ENCODE peak calls at places on chromosomes 2 and 18, in eight cellular contexts. M is heart right ventricle; D is tibial artery; T is CD4-positive, alpha-beta memory T cell; F is MM.1S; N is SK-N-SH; R is left lung; U is K562. K is an unnamed sample.

GRCh38 chr2:63977904-63978303 is 41.3 kb downstream of the VPS54 start:
- DNase-seq in T (peak), R (no peak), M (no peak), N (no peak), U (no peak), F (peak), D (no peak), K (no peak)

GRCh38 chr18:22594155-22594690 is 176.5 kb upstream of the CTAGE1 start:
- DNase-seq in F (no peak), M (no peak), U (no peak), N (no peak), D (no peak), T (no peak), R (no peak), K (no peak)

GRCh38 chr2:207540431-207540830 is 10.7 kb downstream of the CREB1 start:
- DNase-seq in R (no peak), D (no peak), T (no peak), N (no peak), U (no peak), F (no peak), M (no peak), K (no peak)

GRCh38 chr2:16774980-16775963 is 109.6 kb upstream of the CYRIA start:
- DNase-seq in U (peak), F (no peak), M (no peak), T (no peak), R (no peak), D (no peak), N (peak), K (no peak)

GRCh38 chr2:118387509-118387908 is 299.2 kb downstream of the INSIG2 start:
- DNase-seq in T (no peak), M (no peak), U (no peak), N (no peak), D (no peak), R (no peak), F (no peak), K (no peak)

GRCh38 chr2:196537311-196537710 is 102.2 kb upstream of the CCDC150 start:
- DNase-seq in F (no peak), U (no peak), N (no peak), R (no peak), T (no peak), M (no peak), D (no peak), K (no peak)

GRCh38 chr2:143574069-143574468 is 444.9 kb downstream of the ARHGAP15 start:
- DNase-seq in M (no peak), F (no peak), T (no peak), D (no peak), N (no peak), U (no peak), R (no peak), K (no peak)

GRCh38 chr2:230319211-230319862 is 7.7 kb upstream of the SP140L start:
- DNase-seq in D (no peak), R (no peak), T (peak), U (no peak), M (no peak), N (no peak), F (peak), K (peak)

GRCh38 chr2:213544940-213545339 is 260.7 kb downstream of the SPAG16 start:
- DNase-seq in T (no peak), U (no peak), D (no peak), M (no peak), N (no peak), F (no peak), R (no peak), K (no peak)

GRCh38 chr2:61538920-61539559 is 884 bp upstream of the XPO1 start:
- DNase-seq in T (peak), D (peak), R (no peak), U (no peak), N (peak), F (peak), M (no peak), K (peak)

GRCh38 chr2:150977296-150977695 is 284.4 kb downstream of the RBM43 start:
- DNase-seq in R (peak), T (no peak), F (no peak), M (no peak), D (no peak), N (no peak), U (no peak), K (no peak)

GRCh38 chr2:25365241-25365640 is 23.5 kb upstream of the DNMT3A start:
- DNase-seq in F (no peak), D (no peak), U (no peak), T (no peak), M (no peak), R (no peak), N (no peak), K (no peak)

GRCh38 chr2:179898873-179899272 is 37.5 kb upstream of the ZNF385B start:
- DNase-seq in N (peak), U (peak), R (no peak), F (peak), T (no peak), D (no peak), M (no peak), K (no peak)

GRCh38 chr2:73177645-73178255 is 24.6 kb upstream of the NOTO start:
- DNase-seq in N (peak), U (no peak), D (no peak), M (no peak), R (no peak), F (no peak), T (no peak), K (no peak)

GRCh38 chr2:10877691-10878111 is 34.0 kb upstream of the KCNF1 start:
- DNase-seq in T (no peak), F (no peak), U (no peak), R (no peak), N (no peak), D (no peak), M (no peak), K (no peak)

GRCh38 chr2:217070043-217070430 is 210.2 kb upstream of the TNP1 start:
- DNase-seq in N (no peak), U (no peak), D (no peak), T (no peak), F (no peak), M (no peak), R (no peak), K (no peak)

GRCh38 chr2:176356251-176356650 is 87.0 kb downstream of the MTX2 start:
- DNase-seq in N (no peak), T (no peak), U (no peak), F (no peak), M (no peak), R (no peak), D (no peak), K (no peak)

GRCh38 chr2:240573516-240574385 is 5.5 kb downstream of the RNPEPL1 start:
- DNase-seq in M (peak), U (no peak), N (peak), R (no peak), F (no peak), T (no peak), D (no peak), K (no peak)

GRCh38 chr2:48755473-48755872 is at the start of gene LHCGR:
- DNase-seq in R (no peak), M (peak), F (no peak), T (no peak), N (peak), D (no peak), U (no peak), K (no peak)

GRCh38 chr2:168849610-168850009 is 40.6 kb downstream of the SPC25 start:
- DNase-seq in T (no peak), F (peak), D (no peak), N (peak), M (no peak), U (peak), R (no peak), K (no peak)

GRCh38 chr2:105396254-105397024 is 2.4 kb downstream of the FHL2 start:
- DNase-seq in N (no peak), D (peak), T (no peak), R (no peak), F (no peak), U (peak), M (no peak), K (no peak)
- H3K27ac ChIP-seq in N (peak), D (no peak), T (no peak), R (no peak), F (no peak), U (peak), M (peak), K (no peak)

DNA sequence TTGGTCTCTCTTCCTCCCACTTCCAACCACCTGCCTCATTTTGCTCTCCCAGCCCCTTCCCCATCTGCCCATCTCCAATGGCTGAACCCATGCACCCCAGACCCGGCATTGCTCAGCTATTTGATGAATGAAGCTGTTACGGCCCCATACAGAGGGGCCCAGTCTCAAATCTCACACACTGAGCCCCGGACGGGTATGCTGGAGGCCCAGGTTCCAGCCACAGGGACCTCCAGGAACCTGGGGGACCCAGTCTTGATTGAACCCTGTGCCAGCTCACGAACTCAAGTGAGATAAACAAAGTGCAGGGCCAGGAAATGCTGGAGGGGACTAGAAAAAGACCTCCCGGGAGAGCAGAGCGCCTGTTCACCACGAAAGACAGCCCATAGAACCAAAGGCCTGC is 63.4 kb upstream of the TEX51 start:
- DNase-seq in U (no peak), D (no peak), N (no peak), F (no peak), M (no peak), R (no peak), T (no peak), K (no peak)
- H3K4me3 ChIP-seq in U (no peak), D (no peak), N (no peak), F (no peak), M (no peak), R (no peak), T (no peak), K (no peak)

GRCh38 chr2:32788106-32788505 is 158.6 kb upstream of the LTBP1 start:
- DNase-seq in U (no peak), D (no peak), R (no peak), M (no peak), N (no peak), T (no peak), F (no peak), K (no peak)

GRCh38 chr2:32787207-32787606 is 159.4 kb downstream of the TTC27 start:
- DNase-seq in N (no peak), R (no peak), F (no peak), D (no peak), U (no peak), T (no peak), M (no peak), K (no peak)

DNA sequence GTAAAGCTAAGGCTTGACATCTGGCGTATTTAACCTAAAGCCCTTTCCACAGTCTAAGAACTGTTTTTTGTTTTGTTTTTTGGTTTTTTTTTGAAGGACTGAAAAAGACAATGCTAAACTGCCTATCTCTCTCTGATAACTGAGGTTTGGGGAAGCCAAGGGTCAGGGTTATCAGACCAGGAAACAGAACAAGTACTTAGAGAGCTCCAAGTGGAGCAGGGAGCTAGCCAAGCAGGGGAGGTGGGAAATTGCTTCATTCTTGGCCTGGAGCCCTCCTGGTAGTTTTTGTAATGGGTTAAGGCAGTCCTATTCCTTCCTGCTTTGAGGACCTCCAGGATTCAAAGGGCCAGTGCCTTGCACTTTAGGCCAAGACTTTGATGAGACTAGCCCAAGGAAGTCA is 154.3 kb upstream of the LTBP1 start:
- DNase-seq in T (no peak), F (no peak), M (peak), D (no peak), R (no peak), U (no peak), N (no peak), K (no peak)
- H3K27ac ChIP-seq in T (no peak), F (no peak), M (peak), D (no peak), R (no peak), U (no peak), N (no peak), K (no peak)

GRCh38 chr2:191844706-191845105 is 2.2 kb downstream of the CAVIN2 start:
- DNase-seq in N (no peak), U (no peak), M (no peak), F (no peak), D (no peak), T (no peak), R (no peak), K (no peak)

GRCh38 chr2:191847764-191848163 is 876 bp upstream of the CAVIN2 start:
- DNase-seq in T (no peak), D (no peak), U (no peak), M (no peak), R (no peak), F (no peak), N (no peak), K (no peak)

GRCh38 chr2:191845876-191846786 is 757 bp downstream of the CAVIN2 start:
- DNase-seq in F (no peak), R (peak), M (peak), T (no peak), N (no peak), U (no peak), D (no peak), K (no peak)

GRCh38 chr2:191846787-191847620 is at the start of gene CAVIN2:
- DNase-seq in R (peak), U (peak), N (no peak), F (no peak), T (no peak), M (peak), D (peak), K (no peak)

GRCh38 chr2:191845248-191845715 is 1.6 kb downstream of the CAVIN2 start:
- DNase-seq in N (no peak), F (no peak), T (no peak), U (peak), M (peak), D (no peak), R (no peak), K (no peak)
- H3K4me3 ChIP-seq in N (no peak), F (no peak), T (no peak), U (peak), M (peak), D (peak), R (peak), K (no peak)

GRCh38 chr2:18046558-18046957 is 168.1 kb downstream of the KCNS3 start:
- DNase-seq in N (no peak), U (no peak), T (no peak), M (peak), F (no peak), R (no peak), D (no peak), K (no peak)
- H3K27ac ChIP-seq in N (no peak), U (no peak), T (no peak), M (no peak), F (no peak), R (no peak), D (no peak), K (no peak)

GRCh38 chr18:2978626-2979025 is 34.3 kb downstream of the LPIN2 start:
- DNase-seq in U (no peak), T (no peak), R (no peak), M (no peak), N (no peak), D (peak), F (peak), K (no peak)

GRCh38 chr18:2979871-2980606 is 32.9 kb downstream of the LPIN2 start:
- DNase-seq in D (no peak), R (no peak), N (no peak), M (no peak), U (no peak), F (no peak), T (no peak), K (no peak)

GRCh38 chr18:2979027-2979570 is 33.8 kb downstream of the LPIN2 start:
- DNase-seq in N (no peak), R (no peak), T (no peak), F (no peak), M (no peak), D (no peak), U (no peak), K (no peak)

GRCh38 chr18:2976733-2977132 is 36.2 kb downstream of the LPIN2 start:
- DNase-seq in R (no peak), T (no peak), F (no peak), D (no peak), U (no peak), M (no peak), N (no peak), K (no peak)

GRCh38 chr18:2978208-2978607 is 34.7 kb downstream of the LPIN2 start:
- DNase-seq in F (no peak), N (no peak), T (no peak), D (no peak), M (no peak), R (no peak), U (no peak), K (no peak)
- H3K4me3 ChIP-seq in F (peak), N (peak), T (peak), D (peak), M (no peak), R (no peak), U (no peak), K (peak)

DNA sequence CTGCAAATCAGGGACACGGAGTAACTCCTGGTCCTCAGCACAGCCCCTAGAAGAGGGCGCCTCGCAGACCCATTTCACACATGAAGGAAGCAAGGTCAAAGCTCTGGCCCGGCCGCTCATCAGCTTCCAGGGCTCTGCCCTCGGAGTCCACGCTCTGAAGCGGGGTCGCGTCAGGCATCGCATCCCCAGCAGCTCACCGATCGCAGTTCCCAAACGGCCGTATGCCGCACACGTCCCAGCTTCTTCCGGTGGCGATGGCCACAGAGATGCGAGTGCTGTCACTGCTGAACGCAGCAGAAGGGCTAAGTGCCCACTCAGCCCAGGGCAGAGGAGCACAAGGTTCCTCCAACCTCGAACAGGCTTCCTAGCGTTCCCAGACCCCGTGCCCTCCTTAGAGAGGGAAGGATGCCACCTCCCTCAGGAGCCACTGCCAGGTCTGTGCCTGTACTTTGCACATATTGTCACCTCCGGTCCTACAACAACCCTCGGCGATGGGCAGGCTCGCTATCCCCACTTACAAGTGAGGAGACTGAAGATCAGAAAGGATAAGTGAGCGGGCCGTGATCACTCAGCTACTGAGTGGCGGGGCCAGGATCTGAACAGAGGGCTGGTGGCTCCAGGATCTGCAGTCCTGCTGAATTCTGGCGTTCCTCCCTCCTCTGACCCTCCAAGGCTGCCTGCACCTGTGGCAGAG is 71.3 kb downstream of the COPS8 start:
- DNase-seq in N (no peak), F (no peak), U (no peak), T (no peak), M (no peak), R (no peak), D (no peak), K (no peak)
- H3K27ac ChIP-seq in N (no peak), F (no peak), U (no peak), T (no peak), M (peak), R (peak), D (peak), K (no peak)